ENCODE peak calls at places on chromosomes 3 and 15, in seven cellular contexts. N is colonic mucosa, B is lung, C is aorta, D is heart left ventricle, H is cardiac muscle cell, E is stomach. R is an unnamed sample.

GRCh38 chr15:101017935-101018849 is 99.0 kb downstream of the LRRK1 start:
- DNase-seq in H (peak; percentile 83), E (no peak), D (no peak), N (peak; percentile 16), C (no peak), B (peak; percentile 22), R (no peak)

GRCh38 chr15:85411992-85412538 is 31.7 kb downstream of the AKAP13 start:
- DNase-seq in N (no peak), D (no peak), H (no peak), B (no peak), E (no peak), C (no peak), R (no peak)

GRCh38 chr3:72818915-72819314 is 29.3 kb downstream of the SHQ1 start:
- DNase-seq in D (no peak), E (no peak), B (no peak), C (no peak), N (no peak), H (peak; percentile 61), R (no peak)

GRCh38 chr3:112056451-112056929 is 22.0 kb downstream of the TMPRSS7 start:
- DNase-seq in B (no peak), D (no peak), E (peak; percentile 50), C (no peak), N (no peak), H (peak; percentile 35), R (no peak)

GRCh38 chr3:23656821-23657220 is 148.9 kb upstream of the UBE2E1 start:
- DNase-seq in C (no peak), N (no peak), E (no peak), H (no peak), D (no peak), B (no peak), R (no peak)

GRCh38 chr3:124780356-124780755 is 50.1 kb downstream of the UMPS start:
- DNase-seq in E (no peak), D (peak; percentile 87), C (peak; percentile 85), N (no peak), H (peak; percentile 96), B (no peak), R (no peak)

GRCh38 chr15:85439996-85440395 is 59.6 kb downstream of the AKAP13 start:
- DNase-seq in E (no peak), H (no peak), D (no peak), N (no peak), C (no peak), B (no peak), R (no peak)

GRCh38 chr3:51024765-51025681 is 350.3 kb downstream of the DOCK3 start:
- DNase-seq in N (peak; percentile 67), H (no peak), E (peak; percentile 50), B (no peak), D (no peak), C (peak; percentile 50), R (no peak)

GRCh38 chr3:149536429-149536828 is 61.9 kb downstream of the TM4SF4 start:
- DNase-seq in D (peak; percentile 86), B (peak; percentile 61), N (peak; percentile 24), E (no peak), H (peak; percentile 72), C (peak; percentile 73), R (peak; percentile 18)

GRCh38 chr3:58251653-58252052 is 14.1 kb downstream of the ABHD6 start:
- DNase-seq in E (no peak), N (no peak), C (no peak), H (no peak), B (no peak), D (no peak), R (no peak)

GRCh38 chr3:173249457-173249856 is 108.4 kb upstream of the SPATA16 start:
- DNase-seq in B (no peak), E (no peak), N (no peak), H (no peak), D (no peak), C (no peak), R (no peak)

GRCh38 chr15:81312790-81313543 is 11.0 kb downstream of the STARD5 start:
- DNase-seq in C (peak; percentile 90), H (peak; percentile 98), N (peak; percentile 62), B (peak; percentile 77), E (peak; percentile 41), D (peak; percentile 80), R (no peak)

GRCh38 chr3:13427662-13428603 is 7.8 kb upstream of the NUP210 start:
- DNase-seq in D (no peak), E (no peak), C (no peak), B (no peak), H (no peak), N (no peak), R (no peak)

GRCh38 chr3:181486496-181486895 is 225.2 kb upstream of the SOX2 start:
- DNase-seq in D (no peak), C (no peak), B (no peak), H (no peak), E (no peak), N (no peak), R (no peak)

GRCh38 chr3:181484026-181484425 is 227.7 kb upstream of the SOX2 start:
- DNase-seq in B (no peak), D (no peak), C (no peak), E (no peak), H (no peak), N (no peak), R (no peak)

GRCh38 chr3:181488536-181488935 is 223.2 kb upstream of the SOX2 start:
- DNase-seq in D (no peak), E (no peak), C (no peak), B (no peak), N (no peak), H (no peak), R (no peak)

GRCh38 chr3:181487236-181487978 is 224.3 kb upstream of the SOX2 start:
- DNase-seq in N (no peak), D (no peak), H (no peak), B (no peak), E (peak; percentile 41), C (no peak), R (no peak)
- H3K27ac ChIP-seq in N (no peak overlapping the region), D (no peak overlapping the region), H (no peak overlapping the region), B (no peak overlapping the region), E (no peak overlapping the region), C (no peak overlapping the region), R (no peak overlapping the region)

GRCh38 chr3:65830948-65831732 is 207.6 kb downstream of the MAGI1 start:
- DNase-seq in B (no peak), H (no peak), E (no peak), N (no peak), D (no peak), C (no peak), R (no peak)

GRCh38 chr3:65829228-65829627 is 209.5 kb downstream of the MAGI1 start:
- DNase-seq in B (no peak), E (no peak), D (no peak), C (no peak), N (no peak), H (no peak), R (no peak)

GRCh38 chr3:65833761-65834505 is 204.8 kb downstream of the MAGI1 start:
- DNase-seq in H (peak; percentile 71), E (no peak), B (no peak), D (no peak), N (no peak), C (no peak), R (no peak)

GRCh38 chr3:65828706-65829105 is 210.0 kb downstream of the MAGI1 start:
- DNase-seq in C (peak; percentile 55), E (no peak), D (no peak), H (peak; percentile 47), N (no peak), B (no peak), R (no peak)

GRCh38 chr3:65831733-65832425 is 206.8 kb downstream of the MAGI1 start:
- DNase-seq in H (peak; percentile 85), C (no peak), E (no peak), N (no peak), B (no peak), D (no peak), R (no peak)
- H3K4me1 ChIP-seq in H (peaks cover 7% of the 10 kb centered on the region), C (peaks cover 5% of the 10 kb centered on the region), E (peaks cover 58% of the 10 kb centered on the region), N (no peaks in the 10 kb centered on the region), B (peaks cover 30% of the 10 kb centered on the region), D (peaks cover 29% of the 10 kb centered on the region), R (peaks cover 2% of the 10 kb centered on the region)

GRCh38 chr3:141992512-141992911 is 116.1 kb downstream of the ATP1B3 start:
- DNase-seq in D (no peak), C (no peak), E (no peak), H (no peak), B (no peak), N (no peak), R (no peak)
- H3K36me3 ChIP-seq in D (no peaks in the 10 kb centered on the region), C (no peaks in the 10 kb centered on the region), E (no peaks in the 10 kb centered on the region), H (peaks cover 3% of the 10 kb centered on the region), B (no peaks in the 10 kb centered on the region), N (peaks cover 3% of the 10 kb centered on the region), R (no peaks in the 10 kb centered on the region)

GRCh38 chr3:32419766-32420137 is 28.1 kb downstream of the CMTM7 start:
- DNase-seq in C (no peak), B (no peak), E (no peak), N (no peak), H (peak; percentile 19), D (no peak), R (no peak)

GRCh38 chr3:32421185-32421584 is 29.5 kb downstream of the CMTM7 start:
- DNase-seq in N (peak; percentile 17), B (no peak), D (no peak), C (no peak), E (no peak), H (no peak), R (no peak)

GRCh38 chr3:32422943-32423342 is 31.3 kb downstream of the CMTM7 start:
- DNase-seq in N (no peak), H (no peak), C (no peak), D (no peak), E (no peak), B (no peak), R (no peak)

GRCh38 chr3:32421991-32422859 is 30.6 kb downstream of the CMTM7 start:
- DNase-seq in E (peak; percentile 97), H (peak; percentile 92), D (peak; percentile 91), B (peak; percentile 94), N (peak; percentile 93), C (peak; percentile 93), R (no peak)

DNA sequence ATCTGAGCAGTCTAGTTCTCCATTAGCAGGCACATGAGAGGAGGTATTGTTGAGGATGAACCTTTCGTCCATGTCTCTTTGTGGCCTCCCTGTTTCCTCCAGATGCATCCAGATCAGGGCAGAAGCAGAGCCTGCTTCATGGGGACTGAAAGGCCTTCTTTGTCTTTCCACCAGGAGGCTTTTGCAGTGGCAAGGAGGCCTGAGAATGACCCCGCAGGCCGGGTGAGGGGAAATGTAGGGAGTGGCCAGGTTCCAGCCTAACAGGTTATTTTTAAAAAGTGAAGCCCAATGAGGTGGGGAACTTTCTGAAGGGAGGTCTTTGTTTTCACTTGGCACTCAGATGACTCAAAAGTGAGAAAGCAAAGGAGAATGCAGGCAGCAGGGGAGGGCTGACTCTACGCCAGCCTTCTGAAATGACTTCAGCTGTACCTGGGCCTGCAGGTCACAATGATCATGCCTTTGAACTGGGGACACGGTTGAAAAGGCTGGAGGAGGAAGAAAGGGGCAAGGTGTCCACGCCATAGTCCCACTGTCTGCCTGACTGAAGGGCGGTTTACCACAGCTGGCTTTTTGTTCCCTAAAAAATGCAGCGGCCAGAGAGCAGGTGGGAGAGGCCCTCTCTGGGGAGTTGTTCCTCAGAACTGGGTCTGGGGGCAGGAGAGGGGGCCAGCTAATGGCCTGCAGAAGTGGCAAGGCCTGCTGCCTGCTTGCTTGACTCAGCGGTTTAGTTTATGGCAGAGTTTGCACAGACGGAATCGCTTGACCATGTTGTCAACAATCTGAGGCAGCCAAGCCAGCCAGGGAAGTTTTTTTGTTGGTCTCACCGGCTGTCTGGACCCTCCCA is 28.7 kb downstream of the CMTM7 start:
- DNase-seq in H (peak; percentile 49), B (no peak), N (peak; percentile 44), E (peak; percentile 54), C (no peak), D (no peak), R (no peak)
- H3K27ac ChIP-seq in H (peak overlapping the region; percentile 85), B (peak overlapping the region; percentile 87), N (peak overlapping the region; percentile 31), E (peak overlapping the region; percentile 79), C (no peak overlapping the region), D (peak overlapping the region; percentile 53), R (no peak overlapping the region)